ENCODE peak calls at places on chromosomes 3 and 15, in five cellular contexts. C is HT1080; G is activated CD4-positive, alpha-beta T cell treated with anti-CD3 and anti-CD28 coated beads, Interleukin-2, amount 50 U/mL, for 4 hours; K is H7; Z is AG08396. U is an unnamed sample.

GRCh38 chr3:113948015-113948917 is 453 bp downstream of the ZDHHC23 start:
- DNase-seq in G (peak; percentile 11), C (peak; percentile 10), Z (no peak), K (peak; percentile 87), U (no peak)

GRCh38 chr3:49015765-49016164 is 2.6 kb downstream of the DALRD3 start:
- DNase-seq in Z (no peak), K (no peak), C (no peak), G (no peak), U (peak; percentile 92)

GRCh38 chr3:197854596-197855343 is 63.7 kb downstream of the LRCH3 start:
- DNase-seq in Z (peak; percentile 90), G (no peak), C (peak; percentile 85), K (peak; percentile 47), U (no peak)

GRCh38 chr3:125212509-125213372 is at the start of gene SLC12A8:
- DNase-seq in C (no peak), Z (peak; percentile 25), K (peak; percentile 82), G (no peak), U (no peak)

GRCh38 chr3:160221019-160221418 is 4.2 kb upstream of the C3orf80 start:
- DNase-seq in G (no peak), C (no peak), K (no peak), Z (no peak), U (no peak)

GRCh38 chr15:41689834-41690233 is 29.6 kb downstream of the MGA start:
- DNase-seq in K (no peak), G (no peak), C (no peak), Z (no peak), U (no peak)

GRCh38 chr3:111373239-111373638 is 168.8 kb upstream of the CD96 start:
- DNase-seq in K (no peak), Z (no peak), C (no peak), G (no peak), U (no peak)

GRCh38 chr3:109559389-109559788 is 222.0 kb upstream of the DPPA4 start:
- DNase-seq in C (peak; percentile 62), K (no peak), Z (no peak), G (no peak), U (peak; percentile 47)

GRCh38 chr3:146223401-146224373 is 27.2 kb downstream of the PLSCR4 start:
- DNase-seq in G (no peak), Z (no peak), K (no peak), C (no peak), U (no peak)

GRCh38 chr15:72106068-72106467 is 11.9 kb downstream of the MYO9A start:
- DNase-seq in K (no peak), G (no peak), Z (no peak), C (no peak), U (no peak)